ENCODE peak calls at places on chromosomes 16 and 17, in seven cellular contexts. P is ovary; Y is psoas muscle; N is thoracic aorta; Q is CD8-positive, alpha-beta memory T cell; C is left ventricle myocardium inferior; E is A673. T is an unnamed sample.

GRCh38 chr16:15644306-15644961 is 1.5 kb upstream of the MARF1 start:
- DNase-seq in N (no peak), P (no peak), Y (no peak), E (peak; percentile 62), C (no peak), Q (no peak), T (peak; percentile 59)

GRCh38 chr17:70353408-70354092 is 184.2 kb downstream of the KCNJ2 start:
- DNase-seq in E (no peak), P (no peak), C (no peak), Y (no peak), Q (no peak), N (no peak), T (no peak)

GRCh38 chr16:80573700-80574120 is 32.9 kb downstream of the DYNLRB2 start:
- DNase-seq in P (no peak), C (no peak), N (no peak), Q (no peak), E (no peak), Y (no peak), T (no peak)

GRCh38 chr17:32289454-32289853 is 23.8 kb downstream of the RHBDL3 start:
- DNase-seq in Y (no peak), Q (no peak), N (no peak), P (no peak), E (no peak), C (no peak), T (no peak)

GRCh38 chr17:73657473-73658116 is 13.3 kb upstream of the SDK2 start:
- DNase-seq in P (no peak), N (no peak), C (peak; percentile 52), Y (no peak), Q (no peak), E (peak; percentile 64), T (peak; percentile 55)

GRCh38 chr16:72721981-72722380 is 325.9 kb downstream of the ZFHX3 start:
- DNase-seq in C (no peak), Q (no peak), P (no peak), E (no peak), N (no peak), Y (no peak), T (no peak)

GRCh38 chr17:35079547-35079946 is 16.0 kb upstream of the RFFL start:
- DNase-seq in P (no peak), Y (no peak), N (no peak), C (no peak), E (no peak), Q (no peak), T (no peak)

GRCh38 chr16:17420821-17421220 is 49.9 kb downstream of the XYLT1 start:
- DNase-seq in E (no peak), N (no peak), Y (no peak), P (no peak), C (no peak), Q (no peak), T (no peak)

GRCh38 chr16:81798311-81799137 is 19.4 kb downstream of the PLCG2 start:
- DNase-seq in Q (no peak), N (no peak), E (peak; percentile 84), C (no peak), P (no peak), Y (no peak), T (no peak)

GRCh38 chr16:73339821-73340220 is 291.9 kb upstream of the ZFHX3 start:
- DNase-seq in C (no peak), Q (no peak), Y (no peak), N (no peak), P (no peak), E (no peak), T (no peak)

GRCh38 chr17:49992933-49993422 is 2.0 kb downstream of the DLX3 start:
- DNase-seq in Q (no peak), N (no peak), C (no peak), P (no peak), Y (no peak), E (no peak), T (no peak)

GRCh38 chr17:49995055-49995738 is at the start of gene DLX3:
- DNase-seq in N (peak; percentile 42), Y (peak; percentile 56), Q (no peak), C (peak; percentile 63), P (peak; percentile 53), E (peak; percentile 86), T (peak; percentile 97)

GRCh38 chr17:49996121-49996494 is 1.1 kb upstream of the DLX3 start:
- DNase-seq in E (no peak), N (no peak), P (no peak), C (no peak), Y (no peak), Q (no peak), T (no peak)

GRCh38 chr17:49993423-49994037 is 1.5 kb downstream of the DLX3 start:
- DNase-seq in N (no peak), Q (peak; percentile 17), P (no peak), C (no peak), Y (no peak), E (no peak), T (peak; percentile 50)

GRCh38 chr17:49994085-49995054 is 654 bp downstream of the DLX3 start:
- DNase-seq in P (no peak), N (no peak), E (no peak), Y (no peak), C (no peak), Q (no peak), T (peak; percentile 38)
- H3K4me3 ChIP-seq in P (peak overlapping the region; percentile 27), N (peak overlapping the region; percentile 69), E (peak overlapping the region; percentile 36), Y (peak overlapping the region; percentile 66), C (peak overlapping the region; percentile 64), Q (peak overlapping the region; percentile 51), T (peak overlapping the region; percentile 66)

GRCh38 chr17:1315409-1315808 is 35.9 kb downstream of the TRARG1 start:
- DNase-seq in Q (no peak), Y (no peak), N (no peak), C (peak; percentile 51), E (no peak), P (no peak), T (no peak)

GRCh38 chr17:1312261-1312870 is 32.9 kb downstream of the TRARG1 start:
- DNase-seq in Q (no peak), C (no peak), P (no peak), E (peak; percentile 63), Y (no peak), N (no peak), T (peak; percentile 32)

GRCh38 chr17:1315891-1316403 is 36.5 kb downstream of the TRARG1 start:
- DNase-seq in Q (no peak), C (peak; percentile 57), P (no peak), Y (peak; percentile 42), E (peak; percentile 90), N (peak; percentile 40), T (no peak)

DNA sequence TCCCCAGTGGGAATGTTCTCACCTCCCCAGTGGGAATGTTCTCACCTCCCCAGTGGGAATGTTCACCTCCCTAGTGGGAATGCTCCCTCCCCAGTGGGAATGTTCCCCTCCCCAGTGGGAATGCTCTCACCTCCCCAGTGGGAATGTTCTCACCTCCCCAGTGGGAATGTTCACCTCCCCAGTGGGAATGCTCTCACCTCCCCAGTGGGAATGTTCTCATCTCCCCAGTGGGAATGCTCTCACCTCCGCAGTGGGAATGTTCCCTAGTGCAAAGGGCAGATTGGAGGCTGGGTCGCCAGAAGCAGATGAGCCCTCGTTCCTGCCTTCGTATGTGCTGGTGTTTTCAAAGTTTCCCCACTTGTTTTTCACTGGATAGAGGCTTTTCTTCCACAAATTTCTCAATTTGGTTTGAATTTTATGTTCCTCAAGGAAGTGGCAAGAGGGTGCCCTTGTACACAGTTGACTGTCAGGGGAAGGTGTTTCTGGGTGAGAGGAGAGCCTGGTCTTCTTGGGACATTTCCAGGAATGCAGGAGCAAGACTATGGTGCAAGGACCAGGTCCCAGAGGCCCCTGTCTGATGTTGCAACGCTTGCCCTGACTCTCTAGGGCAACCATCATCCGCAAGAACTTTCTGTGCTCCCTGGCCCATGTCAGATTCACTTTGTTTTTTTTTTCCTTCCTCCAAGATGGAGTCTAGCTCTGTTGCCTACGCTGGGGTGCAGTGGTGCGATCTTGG is 34.0 kb downstream of the TRARG1 start:
- DNase-seq in N (no peak), C (no peak), Y (no peak), E (no peak), Q (no peak), P (no peak), T (no peak)
- H3K27me3 ChIP-seq in N (no peaks in the 10 kb centered on the region), C (peaks cover 24% of the 10 kb centered on the region), Y (no peaks in the 10 kb centered on the region), E (no peaks in the 10 kb centered on the region), Q (no peaks in the 10 kb centered on the region), P (no peaks in the 10 kb centered on the region), T (no peaks in the 10 kb centered on the region)

GRCh38 chr16:1315081-1316032 is 5.9 kb downstream of the UBE2I start:
- DNase-seq in Y (no peak), E (no peak), P (no peak), Q (no peak), N (no peak), C (no peak), T (no peak)
- H3K36me3 ChIP-seq in Y (peaks cover 66% of the 10 kb centered on the region), E (peaks cover 86% of the 10 kb centered on the region), P (no peaks in the 10 kb centered on the region), Q (peaks cover 70% of the 10 kb centered on the region), N (peaks cover 66% of the 10 kb centered on the region), C (peaks cover 68% of the 10 kb centered on the region), T (peaks cover 96% of the 10 kb centered on the region)

GRCh38 chr17:45394913-45395568 is 37.6 kb downstream of the ARHGAP27 start:
- DNase-seq in Q (no peak), Y (peak; percentile 67), N (no peak), P (peak; percentile 64), C (peak; percentile 54), E (peak; percentile 75), T (peak; percentile 66)
- H3K4me3 ChIP-seq in Q (no peak overlapping the region), Y (peak overlapping the region; percentile 29), N (peak overlapping the region; percentile 63), P (peak overlapping the region; percentile 24), C (peak overlapping the region; percentile 39), E (peak overlapping the region; percentile 15), T (no peak overlapping the region)

DNA sequence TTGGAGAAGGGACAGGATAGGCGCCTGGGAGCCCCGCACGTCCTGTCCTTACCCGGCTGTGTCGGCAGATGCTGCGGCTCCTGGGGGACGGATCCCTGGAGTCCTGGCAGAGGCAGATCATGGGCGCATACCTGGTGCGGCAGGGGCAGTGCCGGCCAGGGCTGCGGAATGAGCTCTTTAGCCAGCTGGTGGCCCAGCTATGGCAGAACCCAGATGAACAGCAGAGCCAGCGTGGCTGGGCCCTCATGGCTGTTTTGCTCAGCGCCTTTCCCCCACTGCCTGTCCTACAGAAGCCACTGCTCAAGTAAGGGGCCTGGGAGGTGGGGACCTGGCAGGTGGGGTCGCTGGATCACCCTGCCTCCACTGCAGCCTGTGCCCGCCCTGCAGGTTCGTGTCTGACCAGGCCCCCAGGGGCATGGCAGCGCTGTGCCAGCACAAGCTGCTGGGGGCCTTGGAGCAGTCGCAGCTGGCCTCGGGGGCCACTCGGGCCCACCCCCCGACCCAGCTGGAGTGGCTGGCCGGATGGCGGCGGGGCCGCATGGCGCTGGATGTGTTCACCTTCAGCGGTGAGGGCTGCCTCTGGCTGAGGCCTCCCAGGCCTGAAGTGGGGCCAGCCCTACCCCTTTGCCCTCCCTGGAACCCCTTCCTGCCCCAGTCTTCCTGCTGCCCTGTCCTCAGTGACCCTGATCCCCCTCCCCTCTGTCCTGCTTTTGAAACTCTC is 20.2 kb upstream of the SMIM5 start:
- DNase-seq in Y (no peak), C (no peak), Q (no peak), N (no peak), E (no peak), P (no peak), T (no peak)
- H3K27me3 ChIP-seq in Y (no peaks in the 10 kb centered on the region), C (no peaks in the 10 kb centered on the region), Q (no peaks in the 10 kb centered on the region), N (no peaks in the 10 kb centered on the region), E (no peaks in the 10 kb centered on the region), P (no peaks in the 10 kb centered on the region), T (no peaks in the 10 kb centered on the region)

GRCh38 chr16:4696905-4697866 is 3.8 kb downstream of the NUDT16L1 start:
- DNase-seq in Y (no peak), N (no peak), P (peak; percentile 34), E (no peak), C (no peak), Q (no peak), T (no peak)
- H3K36me3 ChIP-seq in Y (peaks cover 71% of the 10 kb centered on the region), N (peaks cover 41% of the 10 kb centered on the region), P (no peaks in the 10 kb centered on the region), E (peaks cover 38% of the 10 kb centered on the region), C (peaks cover 67% of the 10 kb centered on the region), Q (peaks cover 28% of the 10 kb centered on the region), T (peaks cover 68% of the 10 kb centered on the region)

T was measured in MG63.